ENCODE peak calls at places on chromosomes 11 and 22, in eight cellular contexts. K, D, C, A, R, X, P and N are unnamed samples.

GRCh38 chr11:66371627-66372415 is at the start of gene SLC29A2:
- DNase-seq in K (peak; percentile 95), D (no peak), C (peak; percentile 96), A (peak; percentile 98), R (peak; percentile 95), X (no peak), P (peak; percentile 39), N (peak; percentile 87)

GRCh38 chr11:103537904-103538502 is 428.8 kb downstream of the DYNC2H1 start:
- DNase-seq in K (no peak), D (no peak), C (no peak), A (peak; percentile 66), R (no peak), X (peak; percentile 60), P (no peak), N (no peak)

GRCh38 chr22:28348613-28349012 is 331.0 kb downstream of the TTC28 start:
- DNase-seq in K (no peak), D (no peak), C (no peak), A (no peak), R (no peak), X (no peak), P (no peak), N (no peak)

GRCh38 chr11:117465236-117465997 is 137.8 kb downstream of the CEP164 start:
- DNase-seq in K (no peak), D (no peak), C (no peak), A (no peak), R (no peak), X (no peak), P (no peak), N (no peak)

GRCh38 chr22:46501701-46502100 is 35.7 kb downstream of the CELSR1 start:
- DNase-seq in K (no peak), D (peak; percentile 83), C (no peak), A (no peak), R (no peak), X (peak; percentile 9), P (no peak), N (no peak)

GRCh38 chr11:60809691-60810090 is 24.6 kb downstream of the MS4A10 start:
- DNase-seq in K (no peak), D (no peak), C (no peak), A (no peak), R (no peak), X (no peak), P (no peak), N (no peak)

GRCh38 chr11:33910261-33910959 is 18.5 kb upstream of the LMO2 start:
- DNase-seq in K (no peak), D (peak; percentile 49), C (no peak), A (no peak), R (no peak), X (peak; percentile 17), P (no peak), N (no peak)

GRCh38 chr11:122893131-122893530 is 10.6 kb downstream of the JHY start:
- DNase-seq in K (no peak), D (no peak), C (no peak), A (no peak), R (no peak), X (no peak), P (no peak), N (no peak)

GRCh38 chr11:121722431-121723256 is 269.9 kb upstream of the SORL1-AS1 start:
- DNase-seq in K (no peak), D (peak; percentile 95), C (peak; percentile 80), A (peak; percentile 90), R (peak; percentile 70), X (peak; percentile 99), P (peak; percentile 94), N (peak; percentile 43)

GRCh38 chr11:90646266-90646665 is 423.4 kb upstream of the CHORDC1 start:
- DNase-seq in K (no peak), D (no peak), C (no peak), A (no peak), R (no peak), X (no peak), P (no peak), N (no peak)

GRCh38 chr11:117827521-117828511 is 3.3 kb upstream of the FXYD2 start:
- DNase-seq in K (no peak), D (no peak), C (no peak), A (no peak), R (peak; percentile 49), X (no peak), P (no peak), N (no peak)

GRCh38 chr22:33465554-33465953 is 407.4 kb upstream of the SYN3 start:
- DNase-seq in K (no peak), D (no peak), C (no peak), A (no peak), R (no peak), X (no peak), P (no peak), N (peak; percentile 34)

GRCh38 chr11:65435330-65435931 is 12.8 kb downstream of the NEAT1 start:
- DNase-seq in K (no peak), D (no peak), C (no peak), A (no peak), R (peak; percentile 37), X (peak; percentile 48), P (no peak), N (no peak)

GRCh38 chr11:2381494-2382128 is 4.5 kb downstream of the CD81 start:
- DNase-seq in K (no peak), D (no peak), C (no peak), A (no peak), R (no peak), X (no peak), P (no peak), N (no peak)

GRCh38 chr11:2380396-2380795 is 3.3 kb downstream of the CD81 start:
- DNase-seq in K (no peak), D (no peak), C (no peak), A (no peak), R (no peak), X (no peak), P (no peak), N (no peak)

GRCh38 chr11:2382129-2382517 is 5.0 kb downstream of the CD81 start:
- DNase-seq in K (no peak), D (no peak), C (no peak), A (no peak), R (no peak), X (no peak), P (no peak), N (no peak)

GRCh38 chr11:2379471-2380174 is 2.5 kb downstream of the CD81 start:
- DNase-seq in K (no peak), D (no peak), C (no peak), A (no peak), R (no peak), X (peak; percentile 9), P (no peak), N (no peak)

DNA sequence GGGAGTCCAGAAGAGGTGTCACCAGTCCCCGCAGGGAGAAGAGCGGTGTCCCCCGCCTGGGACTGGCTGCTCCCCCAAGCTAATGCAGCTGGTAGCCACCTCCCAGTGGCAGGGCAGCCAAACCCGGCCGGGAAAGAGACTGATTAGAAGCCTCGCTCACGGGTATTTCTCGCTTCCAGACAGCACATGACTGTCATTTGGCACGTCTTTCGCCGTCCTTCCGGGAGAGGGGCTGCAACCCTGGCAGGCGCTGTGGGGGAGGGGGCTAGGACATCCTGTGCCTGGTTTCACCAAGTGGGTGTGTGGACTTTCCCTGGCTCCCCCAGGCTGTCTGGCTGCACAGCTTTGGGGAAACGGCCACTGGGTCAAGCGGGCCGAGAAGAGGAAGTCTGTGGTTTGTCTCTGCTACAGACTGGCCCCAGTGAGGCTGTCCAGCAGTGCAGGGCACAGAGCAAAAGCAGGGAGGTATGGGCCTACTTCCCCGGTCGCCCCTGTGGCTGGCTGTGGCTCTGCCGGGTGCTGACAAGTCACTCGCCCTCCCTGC is 3.8 kb downstream of the CD81 start:
- DNase-seq in K (no peak), D (no peak), C (no peak), A (no peak), R (peak; percentile 93), X (peak; percentile 48), P (peak; percentile 64), N (peak; percentile 64)
- H3K27ac ChIP-seq in K (peak overlapping the region; percentile 89), D (no peak overlapping the region), C (no peak overlapping the region), A (no peak overlapping the region), R (peak overlapping the region; percentile 99), X (peak overlapping the region; percentile 74), P (peak overlapping the region; percentile 68), N (peak overlapping the region; percentile 95)

DNA sequence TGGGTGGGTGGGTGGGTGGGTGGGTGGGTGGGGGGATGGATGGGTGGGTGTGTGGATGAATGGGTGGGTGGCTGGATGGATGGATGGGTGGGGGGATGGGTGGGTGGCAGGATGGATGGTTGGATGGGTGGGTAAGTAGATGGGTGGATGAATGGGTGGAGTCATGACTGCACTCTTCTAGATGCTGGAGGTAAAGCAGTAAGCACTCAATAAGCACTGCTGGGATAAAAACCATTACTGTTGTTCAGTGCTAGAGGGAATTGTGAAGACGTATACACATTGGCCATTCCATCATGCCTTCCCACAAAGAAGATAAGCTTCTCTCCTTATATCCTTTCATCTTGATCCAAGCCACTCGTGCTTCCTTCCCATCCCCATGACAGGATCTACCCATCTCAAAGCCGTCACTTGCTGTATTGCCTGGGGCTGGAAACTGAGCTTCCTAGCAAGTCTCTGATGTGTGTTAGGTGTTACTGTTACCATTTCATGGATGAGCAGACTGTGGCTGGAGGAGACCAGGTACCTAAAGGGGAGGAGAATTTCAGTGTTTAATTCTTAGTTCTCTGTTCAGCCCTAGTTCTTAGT is 74.8 kb downstream of the MICAL2 start:
- DNase-seq in K (no peak), D (no peak), C (no peak), A (no peak), R (no peak), X (no peak), P (no peak), N (no peak)
- H3K27ac ChIP-seq in K (no peak overlapping the region), D (peak overlapping the region; percentile 86), C (peak overlapping the region; percentile 93), A (no peak overlapping the region), R (peak overlapping the region; percentile 66), X (no peak overlapping the region), P (no peak overlapping the region), N (no peak overlapping the region)

DNA sequence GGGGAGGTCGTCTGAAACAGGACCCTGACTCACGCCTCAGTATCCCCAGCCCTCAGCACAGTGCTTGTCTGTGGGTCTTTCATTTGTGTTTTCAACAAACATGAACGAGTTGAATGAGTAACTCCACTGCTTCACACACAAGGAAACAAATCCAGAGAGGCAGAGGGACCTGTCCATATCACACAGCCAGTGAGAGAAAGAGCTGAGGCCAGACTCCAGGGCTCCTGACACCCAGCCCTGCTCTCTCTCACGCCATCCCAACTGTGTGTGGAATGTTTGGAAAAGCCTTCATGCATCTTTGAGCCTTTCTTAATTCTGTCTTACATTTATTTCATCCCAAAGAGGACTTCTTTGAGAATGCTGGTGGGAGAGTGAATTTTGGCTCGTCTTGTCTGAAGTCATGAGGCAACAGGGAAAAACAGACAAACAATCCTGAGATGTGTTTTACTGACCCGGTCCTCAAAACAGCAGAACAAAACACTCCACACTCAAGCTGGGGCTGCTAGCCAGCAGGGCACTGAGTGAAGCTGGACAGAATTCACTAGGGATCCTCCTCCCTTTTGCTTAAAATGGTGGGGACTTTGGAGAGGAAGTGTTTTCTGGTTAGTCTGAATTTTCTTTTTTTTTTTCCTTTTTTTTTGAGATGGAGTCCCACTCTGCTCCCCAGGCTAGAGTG is 19.7 kb upstream of the ALG8 start:
- DNase-seq in K (no peak), D (no peak), C (no peak), A (no peak), R (no peak), X (peak; percentile 24), P (peak; percentile 47), N (no peak)
- H3K27ac ChIP-seq in K (no peak overlapping the region), D (no peak overlapping the region), C (no peak overlapping the region), A (no peak overlapping the region), R (peak overlapping the region; percentile 17), X (no peak overlapping the region), P (no peak overlapping the region), N (no peak overlapping the region)

DNA sequence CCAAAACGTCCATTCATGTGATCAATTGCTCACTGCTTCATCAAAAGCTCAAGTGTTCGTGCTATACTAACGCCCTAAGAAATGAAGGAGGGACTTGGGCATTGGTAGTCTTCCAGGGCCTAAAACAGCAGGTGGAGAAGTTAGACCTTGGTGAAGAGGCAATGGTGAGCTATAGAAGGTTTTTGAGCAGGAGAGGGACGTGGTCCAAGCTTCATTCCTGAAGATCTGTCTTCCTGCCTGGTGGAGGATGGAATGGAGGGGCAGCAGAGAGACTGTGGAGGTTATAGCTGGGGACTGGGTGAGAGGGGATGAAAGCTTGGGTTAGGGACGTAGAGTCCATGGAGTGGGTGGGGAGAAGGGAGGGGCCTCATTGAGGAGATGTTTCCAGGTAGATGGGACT is 97.7 kb downstream of the TP53I11 start:
- DNase-seq in K (no peak), D (no peak), C (no peak), A (no peak), R (no peak), X (no peak), P (no peak), N (no peak)
- H3K27ac ChIP-seq in K (no peak overlapping the region), D (no peak overlapping the region), C (no peak overlapping the region), A (no peak overlapping the region), R (no peak overlapping the region), X (no peak overlapping the region), P (no peak overlapping the region), N (no peak overlapping the region)